ENCODE peak calls at places on chromosomes 4 and X, in six cellular contexts. X is AG20443, H is IMR-90, B is dorsolateral prefrontal cortex, L is mucosa of gallbladder, Z is GM19239. Y is an unnamed sample.

GRCh38 chrX:72572248-72573157 is at the start of gene HDAC8:
- DNase-seq in H (peak), L (peak), X (peak), Z (peak), B (peak), Y (peak)

GRCh38 chr4:186915816-186916215 is 192.2 kb upstream of the FAT1 start:
- DNase-seq in L (no peak), H (no peak), X (no peak), Z (no peak), B (no peak), Y (no peak)

GRCh38 chr4:173076903-173077629 is 91.5 kb upstream of the GALNT7 start:
- DNase-seq in B (no peak), X (no peak), Z (no peak), H (peak), L (no peak), Y (no peak)

GRCh38 chr4:152512483-152512882 is 23.4 kb downstream of the FBXW7 start:
- DNase-seq in L (no peak), X (no peak), H (no peak), Z (no peak), B (no peak), Y (no peak)

GRCh38 chr4:27217261-27217769 is 356.7 kb downstream of the STIM2 start:
- DNase-seq in X (peak), Z (no peak), H (peak), B (no peak), L (no peak), Y (no peak)

GRCh38 chrX:97538745-97539144 is 655.0 kb downstream of the RPA4 start:
- DNase-seq in X (no peak), Z (no peak), H (no peak), B (no peak), L (no peak), Y (no peak)

GRCh38 chrX:1380672-1381233 is 11.2 kb downstream of the SLC25A6 start:
- DNase-seq in B (no peak), Z (no peak), X (peak), L (no peak), H (no peak), Y (no peak)

GRCh38 chr4:87785858-87786509 is 13.4 kb upstream of the IBSP start:
- DNase-seq in H (no peak), Z (no peak), X (no peak), B (no peak), L (no peak), Y (no peak)

GRCh38 chr4:107500551-107500950 is 219.5 kb downstream of the PAPSS1 start:
- DNase-seq in L (no peak), Z (no peak), X (no peak), H (no peak), B (no peak), Y (no peak)

GRCh38 chr4:151888367-151888866 is 127.6 kb upstream of the GATB start:
- DNase-seq in B (no peak), L (no peak), X (no peak), H (no peak), Z (no peak), Y (no peak)

GRCh38 chr4:1050486-1051213 is 39.2 kb downstream of the FGFRL1 start:
- DNase-seq in H (no peak), Z (no peak), B (peak), L (no peak), X (no peak), Y (no peak)

GRCh38 chr4:132901224-132901623 is 247.9 kb upstream of the PCDH10 start:
- DNase-seq in L (no peak), B (no peak), H (no peak), X (no peak), Z (no peak), Y (no peak)

GRCh38 chr4:81491943-81492342 is 20.2 kb upstream of the RASGEF1B start:
- DNase-seq in H (no peak), L (no peak), B (no peak), Z (no peak), X (no peak), Y (no peak)

GRCh38 chrX:150416469-150416868 is 53.4 kb downstream of the MAMLD1 start:
- DNase-seq in H (no peak), X (no peak), B (no peak), L (no peak), Z (no peak), Y (no peak)

GRCh38 chr4:3123201-3123671 is 48.8 kb downstream of the HTT start:
- DNase-seq in X (no peak), B (no peak), L (no peak), H (peak), Z (no peak), Y (no peak)

GRCh38 chrX:151359341-151359740 is 37.7 kb upstream of the VMA21 start:
- DNase-seq in Z (no peak), X (no peak), B (no peak), H (no peak), L (no peak), Y (no peak)

GRCh38 chr4:39043058-39043696 is 11.0 kb upstream of the TMEM156 start:
- DNase-seq in L (no peak), Z (no peak), H (peak), X (no peak), B (no peak), Y (no peak)

GRCh38 chr4:158208931-158209640 is 1.2 kb upstream of the TMEM144 start:
- DNase-seq in Z (no peak), B (no peak), X (no peak), L (no peak), H (no peak), Y (no peak)

GRCh38 chr4:172480471-172480870 is 667.3 kb downstream of the GALNTL6 start:
- DNase-seq in Z (no peak), L (no peak), B (no peak), X (no peak), H (no peak), Y (no peak)

GRCh38 chrX:50114113-50114512 is 86.7 kb downstream of the AKAP4 start:
- DNase-seq in H (no peak), L (peak), B (no peak), X (no peak), Z (no peak), Y (no peak)

GRCh38 chrX:71919886-71920285 is 9.2 kb downstream of the NHSL2 start:
- DNase-seq in X (no peak), Z (no peak), B (no peak), H (no peak), L (no peak), Y (no peak)

GRCh38 chr4:33890841-33891240 is 2353.5 kb downstream of the ARAP2 start:
- DNase-seq in B (no peak), X (no peak), L (no peak), H (no peak), Z (no peak), Y (no peak)

GRCh38 chr4:82792912-82793649 is 5.5 kb downstream of the SCD5 start:
- DNase-seq in Z (no peak), H (peak), B (no peak), X (peak), L (no peak), Y (no peak)